ENCODE peak calls at places on chromosomes 5 and 9, in five cellular contexts. S, H, Q, U and F are unnamed samples.

GRCh38 chr9:26579047-26579446 is 313.6 kb downstream of the CAAP1 start:
- DNase-seq in S (no peak), H (no peak), Q (no peak), U (no peak), F (no peak)

GRCh38 chr9:86854898-86855523 is 92.3 kb downstream of the GAS1 start:
- DNase-seq in S (peak), H (no peak), Q (no peak), U (peak), F (peak)

GRCh38 chr5:96004754-96005153 is 43.1 kb upstream of the ELL2 start:
- DNase-seq in S (no peak), H (no peak), Q (no peak), U (no peak), F (no peak)

GRCh38 chr9:95023217-95024003 is 294.1 kb downstream of the FANCC start:
- DNase-seq in S (peak), H (no peak), Q (no peak), U (peak), F (no peak)

GRCh38 chr5:101942321-101942882 is 353.7 kb downstream of the SLCO4C1 start:
- DNase-seq in S (peak), H (no peak), Q (no peak), U (peak), F (peak)

GRCh38 chr9:122314193-122314592 is 49.5 kb downstream of the MRRF start:
- DNase-seq in S (no peak), H (no peak), Q (no peak), U (no peak), F (no peak)

GRCh38 chr9:26159575-26160392 is 481.5 kb upstream of the TUSC1 start:
- DNase-seq in S (no peak), H (no peak), Q (no peak), U (no peak), F (no peak)

GRCh38 chr9:17116400-17116837 is 18.4 kb upstream of the CNTLN start:
- DNase-seq in S (peak), H (no peak), Q (no peak), U (no peak), F (peak)

GRCh38 chr9:116605060-116605459 is 82.0 kb upstream of the TRIM32 start:
- DNase-seq in S (no peak), H (no peak), Q (no peak), U (no peak), F (no peak)

GRCh38 chr9:126536836-126537465 is 76.8 kb upstream of the LMX1B start:
- DNase-seq in S (no peak), H (no peak), Q (no peak), U (no peak), F (no peak)

GRCh38 chr9:97440160-97440559 is 28.3 kb downstream of the TDRD7 start:
- DNase-seq in S (no peak), H (no peak), Q (no peak), U (no peak), F (no peak)

GRCh38 chr5:179974281-179974945 is 66.7 kb upstream of the TBC1D9B start:
- DNase-seq in S (no peak), H (no peak), Q (no peak), U (no peak), F (no peak)

GRCh38 chr9:93674580-93675335 is 98.4 kb downstream of the PHF2 start:
- DNase-seq in S (no peak), H (peak), Q (no peak), U (no peak), F (no peak)